ENCODE peak calls at places on chromosomes 11 and 22, in four cellular contexts. F is Peyer's patch, A is pancreas, U is A673. X is an unnamed sample.

GRCh38 chr11:93330446-93330984 is at the start of gene DEUP1:
- DNase-seq in U (peak), A (peak), F (peak), X (no peak)

GRCh38 chr22:20131856-20132685 is 467 bp downstream of the ZDHHC8 start:
- DNase-seq in A (peak), U (no peak), F (peak), X (no peak)

GRCh38 chr22:49241174-49241851 is 586.4 kb downstream of the BRD1 start:
- DNase-seq in A (no peak), U (no peak), F (no peak), X (no peak)

GRCh38 chr11:101327908-101328307 is 198.3 kb upstream of the PGR start:
- DNase-seq in U (peak), F (no peak), A (no peak), X (no peak)

GRCh38 chr11:78145511-78146030 is 6.1 kb upstream of the ALG8 start:
- DNase-seq in F (no peak), A (no peak), U (no peak), X (no peak)

GRCh38 chr22:42977574-42977973 is 37.4 kb downstream of the PACSIN2 start:
- DNase-seq in F (no peak), A (no peak), U (no peak), X (no peak)

GRCh38 chr11:117600261-117600783 is 196.7 kb downstream of the DSCAML1 start:
- DNase-seq in A (no peak), U (peak), F (no peak), X (no peak)

GRCh38 chr11:36362902-36363301 is 66.8 kb downstream of the PRR5L start:
- DNase-seq in A (no peak), U (no peak), F (no peak), X (no peak)

GRCh38 chr11:105524286-105524685 is 85.6 kb upstream of the GRIA4 start:
- DNase-seq in F (no peak), A (no peak), U (peak), X (no peak)

GRCh38 chr11:22197139-22197893 is 4.4 kb downstream of the ANO5 start:
- DNase-seq in U (no peak), A (no peak), F (no peak), X (no peak)

DNA sequence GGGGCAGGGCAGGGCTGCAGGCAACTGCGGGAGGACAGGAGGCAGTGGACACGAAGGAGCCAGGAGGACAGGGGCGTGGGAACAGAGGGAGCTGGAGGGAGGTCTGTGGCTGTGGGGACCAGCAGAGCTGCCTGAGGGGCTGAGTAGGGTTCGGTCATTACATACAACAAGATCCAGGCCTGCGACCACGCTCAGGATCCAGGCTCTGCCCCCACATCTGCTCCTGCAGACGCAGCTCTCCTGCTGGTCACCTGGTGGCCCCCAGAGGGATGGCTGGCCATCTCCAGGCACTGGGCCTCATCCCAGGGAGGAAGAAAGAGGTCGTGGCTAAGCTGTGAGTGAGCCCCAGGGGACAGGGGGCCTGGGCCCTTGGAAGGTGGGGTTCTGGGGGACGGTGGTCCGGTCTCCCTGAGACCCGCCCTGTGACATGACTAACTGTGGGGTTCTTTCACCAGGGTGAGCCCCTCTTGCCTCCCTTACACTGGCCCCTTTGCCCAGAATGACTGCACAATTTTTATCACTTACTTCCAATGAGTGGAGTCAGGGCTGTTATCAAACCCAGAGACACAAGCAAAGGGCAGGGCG is 6.8 kb upstream of the APOBEC3A start:
- DNase-seq in A (no peak), U (no peak), F (peak), X (no peak)
- TF ChIP-seq CTCF in A (no peak), U (no peak), F (no peak), X (no peak)

DNA sequence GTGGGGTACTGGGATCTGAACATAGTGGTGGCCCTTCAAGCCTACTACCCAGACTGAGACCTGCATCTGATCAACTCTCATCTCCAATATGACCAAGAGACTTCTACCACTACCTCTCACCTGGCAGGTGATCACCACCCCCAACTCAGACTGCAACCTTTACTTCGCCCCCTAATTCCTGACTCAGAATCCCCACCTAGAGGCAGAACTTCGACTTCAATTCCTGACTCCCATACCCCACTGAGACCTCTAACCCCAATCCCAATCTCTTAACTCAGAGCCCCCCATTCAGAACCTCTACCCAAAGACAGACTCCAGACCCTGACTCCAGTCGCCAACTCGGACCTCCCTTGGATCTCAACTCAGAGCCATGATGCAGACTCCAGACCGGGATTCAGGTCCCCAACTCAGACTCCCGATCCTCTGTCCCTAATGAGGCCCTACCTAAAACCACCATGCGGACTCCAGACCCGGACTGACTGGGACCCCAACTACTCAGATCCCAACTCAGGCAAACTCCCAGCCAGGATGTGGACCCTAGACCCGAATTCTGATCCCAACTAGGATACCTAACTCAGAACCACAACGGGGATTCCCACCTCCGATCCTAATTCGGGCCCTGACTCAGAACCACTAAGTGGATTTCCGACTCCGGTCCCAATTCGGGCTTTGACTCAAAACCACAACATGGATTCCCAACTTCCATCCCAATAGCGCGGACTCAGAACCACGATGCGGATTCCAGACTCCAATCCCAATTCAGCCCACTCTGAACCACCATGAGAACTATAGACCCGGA is 1.2 kb downstream of the KCNQ1OT1 start:
- DNase-seq in F (peak), U (no peak), A (peak), X (no peak)
- TF ChIP-seq CTCF in F (no peak), U (no peak), A (no peak), X (no peak)

DNA sequence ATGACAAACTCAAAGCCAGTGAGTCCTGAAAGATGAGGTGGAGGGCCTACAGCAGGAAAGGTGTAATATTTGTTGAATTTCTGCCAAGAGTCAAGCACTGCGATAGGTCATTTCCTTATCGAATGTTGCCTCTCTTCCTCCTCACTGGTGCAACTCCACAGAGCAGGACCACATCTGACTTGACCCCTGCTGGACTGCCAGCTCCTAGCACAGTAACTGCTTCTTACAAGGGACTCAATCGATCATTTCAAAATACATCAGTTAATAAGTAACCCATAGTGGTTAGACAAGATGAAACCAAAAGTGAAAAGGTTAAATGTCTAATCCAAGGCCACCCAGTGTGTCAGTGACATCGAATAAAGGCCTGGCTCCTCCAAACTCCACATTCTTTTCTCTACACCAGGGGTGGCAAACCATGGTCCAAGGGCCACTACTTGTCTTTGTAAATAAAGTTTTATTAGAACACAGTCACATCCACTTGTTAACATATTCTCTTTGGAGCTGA is 98.5 kb upstream of the CSNK2A3 start:
- DNase-seq in U (no peak), A (no peak), F (no peak), X (no peak)
- TF ChIP-seq CTCF in U (no peak), A (no peak), F (peak), X (no peak)

DNA sequence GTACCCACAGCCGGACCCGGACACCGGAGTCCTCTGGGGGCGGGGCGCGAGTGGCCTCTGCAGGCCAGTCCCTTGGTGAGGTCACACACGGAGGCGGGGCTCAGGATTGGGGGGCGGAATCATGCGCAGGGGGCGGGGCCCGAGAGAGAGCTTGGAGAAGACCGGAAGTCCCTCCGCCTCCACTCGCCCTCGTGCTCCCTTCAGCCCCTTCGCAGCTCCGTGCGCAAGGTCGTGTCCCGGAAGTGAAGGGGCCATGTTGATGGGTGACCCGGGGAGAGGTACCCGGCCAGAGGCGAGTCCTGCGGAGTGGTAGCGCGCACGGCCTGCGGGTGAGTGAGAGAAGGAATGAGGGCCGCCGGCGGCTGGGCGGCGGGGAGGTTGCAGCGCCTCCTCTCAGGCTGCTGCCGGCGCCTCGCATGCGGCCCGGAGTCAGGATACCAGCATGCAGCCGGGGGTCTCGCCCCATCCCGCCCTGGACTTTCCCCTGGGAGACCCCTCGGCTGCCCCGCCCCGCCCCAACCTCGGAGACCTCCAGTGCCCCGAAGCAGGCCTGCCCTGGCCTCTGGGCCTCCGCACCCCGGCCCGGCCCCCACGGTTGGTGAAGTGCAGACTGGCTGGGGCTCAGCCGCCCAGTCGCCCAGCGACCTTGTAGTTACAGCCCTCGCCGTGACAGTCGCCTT is at the start of gene MIEF1:
- DNase-seq in A (peak), U (peak), F (peak), X (peak)
- TF ChIP-seq CTCF in A (no peak), U (peak), F (no peak), X (no peak)

GRCh38 chr11:71994786-71995185 is 3.9 kb upstream of the IL18BP start:
- DNase-seq in A (no peak), F (no peak), U (no peak), X (no peak)
- TF ChIP-seq CTCF in A (no peak), F (no peak), U (no peak), X (no peak)

DNA sequence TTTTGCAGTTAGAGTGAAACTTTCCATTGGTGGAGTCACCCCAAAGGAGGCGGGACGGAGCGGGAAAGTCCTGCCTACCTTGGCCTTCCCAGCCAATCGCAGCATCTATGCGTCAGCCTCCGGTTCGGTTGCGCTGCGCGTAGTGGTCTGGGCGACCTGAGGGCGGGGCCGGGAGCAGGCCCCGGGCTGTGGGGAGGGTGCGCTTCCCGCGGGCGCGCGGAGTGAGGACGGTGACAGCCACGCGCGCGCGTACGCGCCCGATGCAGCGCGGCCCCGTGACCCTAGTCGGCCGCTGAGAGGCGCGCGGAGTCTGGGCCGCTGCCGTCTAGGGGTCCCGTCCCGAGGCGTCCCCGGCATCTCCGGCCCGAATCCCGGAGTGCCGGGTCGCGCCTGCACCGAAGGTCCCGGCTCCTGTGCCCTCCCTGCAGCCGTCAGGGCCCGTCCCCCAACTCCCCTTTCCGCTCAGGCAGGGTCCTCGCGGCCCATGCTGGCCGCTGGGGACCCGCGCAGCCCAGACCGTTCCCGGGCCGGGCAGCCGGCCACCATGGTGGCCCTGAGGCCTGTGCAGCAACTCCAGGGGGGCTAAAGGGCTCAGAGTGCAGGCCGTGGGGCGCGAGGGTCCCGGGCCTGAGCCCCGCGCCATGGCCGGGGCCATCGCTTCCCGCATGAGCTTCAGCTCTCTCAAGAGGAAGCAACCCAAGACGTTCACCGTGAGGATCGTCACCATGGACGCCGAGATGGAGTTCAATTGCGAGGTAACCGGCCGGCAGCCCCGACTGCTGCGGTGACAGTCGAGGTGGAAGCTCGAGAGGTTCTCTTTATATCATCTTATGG is at the start of gene NF2:
- DNase-seq in A (peak), U (peak), F (peak), X (peak)
- TF ChIP-seq CTCF in A (no peak), U (no peak), F (no peak), X (no peak)

DNA sequence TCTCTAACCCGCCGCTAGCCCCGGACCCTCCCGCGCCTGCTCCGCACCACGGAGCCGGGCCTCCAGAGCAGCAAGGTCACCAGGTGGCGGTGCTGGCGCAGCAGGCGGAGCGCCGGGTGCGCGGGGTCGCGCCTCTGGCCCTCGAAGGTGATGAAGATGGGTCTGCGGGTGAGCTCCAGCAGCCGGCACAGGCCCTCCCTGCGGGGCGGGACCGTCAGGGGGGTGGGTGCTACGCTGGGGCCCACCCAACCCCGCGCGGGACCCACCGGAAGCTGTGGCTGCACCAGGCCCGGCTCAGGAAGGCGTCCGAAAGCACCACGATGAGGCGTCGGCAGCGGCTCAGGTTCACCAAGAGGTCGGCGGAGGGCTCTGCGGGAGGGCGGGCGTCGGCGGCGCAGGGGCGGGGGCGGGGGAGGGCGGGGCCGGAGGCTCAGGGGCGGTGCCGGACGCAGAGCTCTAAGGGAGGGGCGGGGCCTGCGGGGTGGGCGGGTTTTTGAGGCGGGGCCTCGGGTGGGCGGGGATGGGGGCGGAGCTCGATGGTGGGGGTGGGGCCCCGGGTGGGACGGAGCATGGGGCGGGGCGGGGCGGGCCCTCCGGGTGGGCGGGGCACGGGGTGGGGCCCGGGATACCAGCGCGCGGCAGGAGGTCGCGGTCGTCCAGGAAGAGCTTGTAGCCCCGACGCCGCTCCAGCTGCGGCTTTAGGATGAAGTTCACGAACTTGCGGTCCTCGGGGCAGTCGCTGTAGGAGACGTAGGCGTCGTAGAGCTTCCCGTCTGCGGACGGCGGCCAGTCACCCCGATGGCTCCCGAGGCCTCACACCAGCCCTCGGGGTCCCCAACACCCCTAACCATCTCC is 7.8 kb downstream of the SIGIRR start:
- DNase-seq in U (peak), F (peak), A (no peak), X (peak)
- TF ChIP-seq CTCF in U (no peak), F (peak), A (no peak), X (peak)